ENCODE peak calls at places on chromosome 19, in four cellular contexts. N, M, B and D are unnamed samples.

GRCh38 chr19:50513746-50514345 is at the start of gene ASPDH:
- DNase-seq in N (no peak), M (no peak), B (peak; percentile 20), D (no peak)

GRCh38 chr19:13920940-13921744 is 15.1 kb downstream of the CC2D1A start:
- DNase-seq in N (no peak), M (no peak), B (no peak), D (no peak)

GRCh38 chr19:50697414-50698124 is 22.0 kb downstream of the SHANK1 start:
- DNase-seq in N (no peak), M (no peak), B (no peak), D (no peak)

GRCh38 chr19:37926711-37927110 is 19.7 kb downstream of the SIPA1L3 start:
- DNase-seq in N (no peak), M (no peak), B (no peak), D (no peak)

GRCh38 chr19:43704002-43704705 is 11.7 kb upstream of the IRGC start:
- DNase-seq in N (no peak), M (no peak), B (no peak), D (no peak)

GRCh38 chr19:41537789-41538188 is 38.2 kb upstream of the CEACAM21 start:
- DNase-seq in N (no peak), M (peak; percentile 22), B (no peak), D (no peak)

GRCh38 chr19:13376537-13376936 is 129.7 kb downstream of the CACNA1A start:
- DNase-seq in N (no peak), M (no peak), B (no peak), D (no peak)

GRCh38 chr19:14871619-14872230 is 14.2 kb downstream of the OR7A17 start:
- DNase-seq in N (no peak), M (no peak), B (no peak), D (no peak)

GRCh38 chr19:14116525-14116917 is 1.0 kb downstream of the PRKACA start:
- DNase-seq in N (no peak), M (no peak), B (no peak), D (no peak)

GRCh38 chr19:13850910-13851753 is 25.8 kb upstream of the NANOS3 start:
- DNase-seq in N (no peak), M (no peak), B (peak; percentile 86), D (no peak)

GRCh38 chr19:11018179-11018578 is 57.3 kb downstream of the SMARCA4 start:
- DNase-seq in N (no peak), M (no peak), B (no peak), D (no peak)

GRCh38 chr19:15666186-15666585 is 6.7 kb upstream of the CYP4F12 start:
- DNase-seq in N (no peak), M (no peak), B (no peak), D (no peak)

GRCh38 chr19:41297628-41298326 is 12.2 kb upstream of the CCDC97 start:
- DNase-seq in N (no peak), M (no peak), B (no peak), D (no peak)

GRCh38 chr19:48568345-48568886 is 16.4 kb downstream of the SULT2B1 start:
- DNase-seq in N (no peak), M (no peak), B (peak; percentile 93), D (no peak)

GRCh38 chr19:41694831-41695635 is 7.0 kb upstream of the CEACAM7 start:
- DNase-seq in N (no peak), M (no peak), B (no peak), D (no peak)

GRCh38 chr19:43699506-43700367 is 16.1 kb upstream of the IRGC start:
- DNase-seq in N (no peak), M (no peak), B (peak; percentile 44), D (peak; percentile 52)

GRCh38 chr19:42693760-42694350 is 46.4 kb downstream of the PSG3 start:
- DNase-seq in N (peak; percentile 0), M (peak; percentile 63), B (no peak), D (no peak)

GRCh38 chr19:13100031-13100588 is 2.5 kb downstream of the LYL1 start:
- DNase-seq in N (peak; percentile 71), M (no peak), B (no peak), D (no peak)

GRCh38 chr19:5558101-5558621 is 9.6 kb downstream of the TINCR start:
- DNase-seq in N (no peak), M (no peak), B (no peak), D (no peak)

GRCh38 chr19:18899624-18900560 is 3.9 kb upstream of the CERS1 start:
- DNase-seq in N (no peak), M (no peak), B (no peak), D (no peak)

GRCh38 chr19:6593651-6594416 is 2.9 kb upstream of the CD70 start:
- DNase-seq in N (no peak), M (no peak), B (no peak), D (no peak)

GRCh38 chr19:49664171-49665070 is 1.2 kb downstream of the IRF3 start:
- DNase-seq in N (peak; percentile 94), M (peak; percentile 79), B (peak; percentile 93), D (peak; percentile 80)

GRCh38 chr19:11106477-11106876 is 17.2 kb downstream of the LDLR start:
- DNase-seq in N (no peak), M (no peak), B (peak; percentile 81), D (no peak)

GRCh38 chr19:38255759-38256052 is 468 bp downstream of the PPP1R14A start:
- DNase-seq in N (no peak), M (no peak), B (no peak), D (no peak)

GRCh38 chr19:17237747-17238706 is 7.7 kb downstream of the NR2F6 start:
- DNase-seq in N (no peak), M (no peak), B (no peak), D (no peak)

GRCh38 chr19:19406878-19407639 is 1.6 kb downstream of the GATAD2A start:
- DNase-seq in N (no peak), M (no peak), B (no peak), D (no peak)

GRCh38 chr19:13896227-13896626 is 9.7 kb downstream of the BRME1 start:
- DNase-seq in N (no peak), M (no peak), B (no peak), D (no peak)

GRCh38 chr19:16896913-16897571 is 8.2 kb downstream of the F2RL3 start:
- DNase-seq in N (peak; percentile 72), M (no peak), B (peak; percentile 94), D (peak; percentile 91)

GRCh38 chr19:52600639-52601024 is 30.5 kb downstream of the ZNF701 start:
- DNase-seq in N (no peak), M (no peak), B (peak; percentile 38), D (no peak)

GRCh38 chr19:40466219-40467006 is at the start of gene SPTBN4:
- DNase-seq in N (peak; percentile 61), M (no peak), B (peak; percentile 60), D (no peak)

GRCh38 chr19:11530432-11530831 is 1.5 kb upstream of the ECSIT start:
- DNase-seq in N (peak; percentile 39), M (peak; percentile 20), B (peak; percentile 83), D (peak; percentile 29)

GRCh38 chr19:14473915-14474578 is 1.1 kb downstream of the PTGER1 start:
- DNase-seq in N (no peak), M (no peak), B (peak; percentile 54), D (no peak)

GRCh38 chr19:45729774-45730388 is 815 bp downstream of the FBXO46 start:
- DNase-seq in N (peak; percentile 20), M (no peak), B (no peak), D (no peak)

GRCh38 chr19:6539514-6539913 is 8.7 kb downstream of the TNFSF9 start:
- DNase-seq in N (no peak), M (no peak), B (no peak), D (no peak)

GRCh38 chr19:14146789-14147216 is 10.4 kb upstream of the ASF1B start:
- DNase-seq in N (no peak), M (no peak), B (no peak), D (no peak)

GRCh38 chr19:19956431-19957075 is 55.8 kb downstream of the ZNF93 start:
- DNase-seq in N (no peak), M (no peak), B (no peak), D (no peak)

GRCh38 chr19:328025-328505 is 16.5 kb downstream of the MIER2 start:
- DNase-seq in N (no peak), M (no peak), B (no peak), D (no peak)